ENCODE peak calls at places on chromosomes 7 and 10, in seven cellular contexts. X is NCI-H1105 treated with DMSO at 0.1 percent for 48 hours; E is stimulated activated naive B cell treated with anti-CD40 and anti-IgM and Interleukin-4, amounts not matched to agents 10 μg/mL and 1 μg/mL and 100 μg/mL, for 72 hours; Z is upper lobe of left lung; L is NCI-H748 treated with DMSO at 0.1 percent for 48 hours; D is breast epithelium; N is activated T-helper 1 cell treated with anti-CD3 and anti-CD28 coated beads, Interleukin-2, amount 50 U/mL, for 16 hours. J is an unnamed sample.

GRCh38 chr7:54699715-54700114 is 59.3 kb downstream of the SEC61G start:
- DNase-seq in X (no peak), E (no peak), Z (no peak), L (no peak), D (no peak), N (no peak), J (no peak)

GRCh38 chr7:66263936-66264335 is 58.8 kb downstream of the TPST1 start:
- DNase-seq in X (no peak), E (no peak), Z (no peak), L (no peak), D (no peak), N (no peak), J (no peak)

GRCh38 chr10:69898941-69899340 is 97.2 kb downstream of the COL13A1 start:
- DNase-seq in X (no peak), E (no peak), Z (no peak), L (no peak), D (no peak), N (no peak), J (no peak)

GRCh38 chr7:101373812-101374612 is 11.3 kb downstream of the COL26A1 start:
- DNase-seq in X (peak; percentile 55), E (no peak), Z (no peak), L (no peak), D (peak; percentile 43), N (no peak), J (no peak)

GRCh38 chr10:125149278-125150047 is 10.9 kb downstream of the CTBP2 start:
- DNase-seq in X (peak; percentile 54), E (no peak), Z (no peak), L (peak; percentile 19), D (peak; percentile 68), N (no peak), J (no peak)

GRCh38 chr10:5035356-5035755 is 31.7 kb upstream of the AKR1C2 start:
- DNase-seq in X (no peak), E (no peak), Z (no peak), L (no peak), D (no peak), N (no peak), J (no peak)

GRCh38 chr10:48498940-48499510 is 105.8 kb downstream of the ARHGAP22 start:
- DNase-seq in X (no peak), E (no peak), Z (no peak), L (no peak), D (no peak), N (no peak), J (no peak)

GRCh38 chr10:127399635-127400034 is 149.5 kb upstream of the NPS start:
- DNase-seq in X (no peak), E (no peak), Z (no peak), L (no peak), D (no peak), N (no peak), J (no peak)

GRCh38 chr10:6741561-6741960 is 161.5 kb upstream of the PRKCQ start:
- DNase-seq in X (no peak), E (no peak), Z (no peak), L (no peak), D (no peak), N (no peak), J (no peak)

GRCh38 chr7:148695953-148696352 is 2.8 kb upstream of the CUL1 start:
- DNase-seq in X (no peak), E (no peak), Z (no peak), L (no peak), D (no peak), N (no peak), J (no peak)

GRCh38 chr10:122342293-122343134 is 32.0 kb upstream of the PLEKHA1 start:
- DNase-seq in X (peak; percentile 33), E (peak; percentile 36), Z (no peak), L (no peak), D (no peak), N (peak; percentile 16), J (no peak)

J was measured in NCI-H526 treated with DMSO at 0.1 percent for 48 hours.